ENCODE peak calls at places on chromosomes 7 and 10, in nine cellular contexts. I is GM19239; Z is DMS 273 treated with DMSO at 0.1 percent for 48 hours; D is NCI-H2029 treated with DMSO at 0.1 percent for 48 hours; N is skeletal muscle cell; Y is fibroblast of lung; S is activated T-cell treated with anti-CD3 and anti-CD28 coated beads, Interleukin-2, amount 50 U/mL, for 72 hours; L is amniotic epithelial cell; T is A549. R is an unnamed sample.

GRCh38 chr10:48606530-48607355 is 1.9 kb upstream of the ARHGAP22 start:
- DNase-seq in I (no peak), Z (no peak), D (no peak), N (peak; percentile 93), Y (peak; percentile 97), S (no peak), L (peak; percentile 89), T (no peak), R (no peak)

GRCh38 chr7:128899392-128899791 is 11.1 kb downstream of the KCP start:
- DNase-seq in I (no peak), Z (no peak), D (no peak), N (no peak), Y (no peak), S (no peak), L (peak; percentile 11), T (no peak), R (no peak)

GRCh38 chr7:47327698-47328391 is 254.1 kb downstream of the TNS3 start:
- DNase-seq in I (no peak), Z (no peak), D (no peak), N (peak; percentile 54), Y (peak; percentile 89), S (no peak), L (peak; percentile 70), T (no peak), R (peak; percentile 96)

GRCh38 chr7:123329988-123330643 is 130.3 kb upstream of the SLC13A1 start:
- DNase-seq in I (no peak), Z (no peak), D (no peak), N (no peak), Y (no peak), S (no peak), L (no peak), T (no peak), R (no peak)

GRCh38 chr7:50682079-50682478 is 100.6 kb downstream of the GRB10 start:
- DNase-seq in I (no peak), Z (peak; percentile 28), D (no peak), N (no peak), Y (no peak), S (no peak), L (no peak), T (no peak), R (no peak)

GRCh38 chr10:74743401-74743800 is 83.0 kb upstream of the KAT6B start:
- DNase-seq in I (no peak), Z (no peak), D (no peak), N (no peak), Y (no peak), S (no peak), L (no peak), T (no peak), R (no peak)

GRCh38 chr10:102485093-102485785 is 17.3 kb downstream of the ACTR1A start:
- DNase-seq in I (no peak), Z (no peak), D (no peak), N (no peak), Y (no peak), S (no peak), L (no peak), T (no peak), R (peak; percentile 27)

GRCh38 chr7:6650086-6650485 is 13.0 kb downstream of the ZNF316 start:
- DNase-seq in I (no peak), Z (no peak), D (no peak), N (no peak), Y (no peak), S (no peak), L (no peak), T (no peak), R (peak; percentile 29)

GRCh38 chr7:116236020-116236630 is 25.8 kb downstream of the TES start:
- DNase-seq in I (no peak), Z (no peak), D (no peak), N (no peak), Y (no peak), S (peak; percentile 38), L (peak; percentile 57), T (peak; percentile 31), R (no peak)

GRCh38 chr10:69092959-69093850 is 5.3 kb downstream of the SRGN start:
- DNase-seq in I (no peak), Z (peak; percentile 42), D (peak; percentile 11), N (no peak), Y (peak; percentile 76), S (peak; percentile 79), L (peak; percentile 86), T (peak; percentile 72), R (no peak)

GRCh38 chr7:95469850-95470249 is 15.9 kb upstream of the ASB4 start:
- DNase-seq in I (no peak), Z (peak; percentile 16), D (peak; percentile 75), N (no peak), Y (no peak), S (no peak), L (no peak), T (no peak), R (no peak)

R was measured in kidney.